ENCODE peak calls at places on chromosomes 5 and 9, in seven cellular contexts. Y is IMR-90, N is neuronal stem cell, H is H9, C is mesendoderm, O is trophoblast cell, X is mesenchymal stem cell. S is an unnamed sample.

GRCh38 chr9:113511047-113511521 is 47.6 kb downstream of the RGS3 start:
- DNase-seq in N (no peak), Y (no peak), O (no peak), X (no peak), H (no peak), C (no peak), S (no peak)

GRCh38 chr5:60196382-60197113 is 303.0 kb upstream of the PDE4D start:
- DNase-seq in N (no peak), C (peak), Y (peak), X (peak), H (no peak), O (peak), S (no peak)

GRCh38 chr9:1972672-1973071 is 42.5 kb upstream of the SMARCA2 start:
- DNase-seq in X (no peak), H (no peak), C (no peak), N (no peak), Y (no peak), O (no peak), S (no peak)

GRCh38 chr9:80175286-80175906 is 603.6 kb downstream of the TLE4 start:
- DNase-seq in C (peak), O (peak), Y (peak), X (peak), H (no peak), N (peak), S (no peak)

GRCh38 chr5:93162201-93162654 is 418.8 kb downstream of the NR2F1-AS1 start:
- DNase-seq in C (peak), N (peak), H (no peak), O (no peak), Y (no peak), X (peak), S (no peak)

GRCh38 chr5:1481266-1481998 is 36.2 kb upstream of the SLC6A3 start:
- DNase-seq in H (no peak), N (no peak), X (no peak), O (no peak), C (no peak), Y (no peak), S (no peak)

GRCh38 chr5:68465133-68465532 is 249.6 kb downstream of the PIK3R1 start:
- DNase-seq in H (no peak), Y (no peak), X (no peak), O (no peak), C (no peak), N (no peak), S (no peak)

GRCh38 chr5:81638471-81638870 is 112.4 kb downstream of the SSBP2 start:
- DNase-seq in O (no peak), N (no peak), X (no peak), H (no peak), C (no peak), Y (peak), S (no peak)

GRCh38 chr5:54404568-54404967 is 50.9 kb upstream of the HSPB3 start:
- DNase-seq in H (no peak), C (no peak), X (peak), Y (peak), N (no peak), O (no peak), S (no peak)

GRCh38 chr9:135992486-135993408 is 31.6 kb upstream of the UBAC1 start:
- DNase-seq in H (peak), O (peak), C (peak), N (peak), Y (peak), X (peak), S (no peak)

GRCh38 chr5:54457094-54457531 is 1.6 kb downstream of the HSPB3 start:
- DNase-seq in C (peak), Y (peak), H (no peak), N (no peak), X (peak), O (peak), S (no peak)

GRCh38 chr5:77627869-77628674 is 10.4 kb downstream of the OTP start:
- DNase-seq in C (peak), H (peak), O (no peak), X (no peak), N (no peak), Y (no peak), S (peak)

GRCh38 chr9:19925674-19926503 is 137.1 kb upstream of the SLC24A2 start:
- DNase-seq in X (peak), C (peak), Y (peak), N (peak), O (peak), H (peak), S (peak)

GRCh38 chr9:125568616-125569015 is 138.4 kb downstream of the MAPKAP1 start:
- DNase-seq in X (no peak), O (peak), C (no peak), H (no peak), Y (peak), N (no peak), S (no peak)

GRCh38 chr5:145825751-145826180 is 9.4 kb downstream of the PRELID2 start:
- DNase-seq in O (peak), C (peak), X (peak), H (no peak), N (peak), Y (peak), S (no peak)

GRCh38 chr9:16184964-16185646 is 632.3 kb downstream of the CCDC171 start:
- DNase-seq in H (no peak), N (no peak), X (no peak), Y (no peak), C (no peak), O (no peak), S (no peak)

GRCh38 chr5:134245101-134245604 is 19.3 kb upstream of the PPP2CA start:
- DNase-seq in H (peak), C (peak), O (peak), Y (peak), X (peak), N (no peak), S (no peak)

GRCh38 chr9:116358251-116358650 is 204.7 kb downstream of the PAPPA start:
- DNase-seq in O (peak), Y (no peak), N (no peak), X (no peak), C (no peak), H (no peak), S (no peak)

GRCh38 chr5:50325237-50325832 is 115.8 kb downstream of the EMB start:
- DNase-seq in X (peak), Y (peak), O (peak), H (no peak), C (peak), N (no peak), S (no peak)

GRCh38 chr9:127818574-127818973 is 15.9 kb downstream of the FPGS start:
- DNase-seq in X (no peak), C (no peak), H (no peak), N (no peak), Y (no peak), O (no peak), S (no peak)

GRCh38 chr5:169758886-169759285 is 121.8 kb downstream of the DOCK2 start:
- DNase-seq in C (no peak), Y (peak), O (peak), N (no peak), X (no peak), H (no peak), S (no peak)

GRCh38 chr9:96022445-96023031 is 147.0 kb downstream of the ERCC6L2 start:
- DNase-seq in O (no peak), H (peak), N (peak), C (peak), Y (no peak), X (no peak), S (peak)

GRCh38 chr5:179731791-179732411 is 721 bp upstream of the MAML1 start:
- DNase-seq in Y (peak), O (peak), X (peak), C (no peak), H (peak), N (no peak), S (peak)

GRCh38 chr5:148687427-148687826 is 33.1 kb upstream of the HTR4 start:
- DNase-seq in N (no peak), O (peak), Y (peak), H (peak), C (peak), X (peak), S (peak)

GRCh38 chr9:130939405-130939941 is 426 bp upstream of the FIBCD1 start:
- DNase-seq in O (no peak), Y (peak), N (no peak), C (peak), X (no peak), H (peak), S (peak)

GRCh38 chr5:2750758-2751464 is 566 bp downstream of the IRX2 start:
- DNase-seq in C (peak), O (peak), X (no peak), H (no peak), Y (no peak), N (no peak), S (no peak)

GRCh38 chr9:21096172-21096900 is 18.6 kb upstream of the IFNB1 start:
- DNase-seq in N (no peak), C (no peak), X (peak), H (no peak), O (peak), Y (peak), S (no peak)

GRCh38 chr9:5629312-5630037 is 568 bp downstream of the RIC1 start:
- DNase-seq in O (peak), Y (no peak), C (peak), H (peak), X (peak), N (peak), S (no peak)

GRCh38 chr9:107856633-107857032 is 367.1 kb upstream of the KLF4 start:
- DNase-seq in O (no peak), Y (no peak), N (no peak), C (peak), H (no peak), X (no peak), S (no peak)
- H2BK120ac ChIP-seq in O (no peak), Y (no peak), N (no peak), C (no peak), H (no peak), X (no peak), S (no peak)

DNA sequence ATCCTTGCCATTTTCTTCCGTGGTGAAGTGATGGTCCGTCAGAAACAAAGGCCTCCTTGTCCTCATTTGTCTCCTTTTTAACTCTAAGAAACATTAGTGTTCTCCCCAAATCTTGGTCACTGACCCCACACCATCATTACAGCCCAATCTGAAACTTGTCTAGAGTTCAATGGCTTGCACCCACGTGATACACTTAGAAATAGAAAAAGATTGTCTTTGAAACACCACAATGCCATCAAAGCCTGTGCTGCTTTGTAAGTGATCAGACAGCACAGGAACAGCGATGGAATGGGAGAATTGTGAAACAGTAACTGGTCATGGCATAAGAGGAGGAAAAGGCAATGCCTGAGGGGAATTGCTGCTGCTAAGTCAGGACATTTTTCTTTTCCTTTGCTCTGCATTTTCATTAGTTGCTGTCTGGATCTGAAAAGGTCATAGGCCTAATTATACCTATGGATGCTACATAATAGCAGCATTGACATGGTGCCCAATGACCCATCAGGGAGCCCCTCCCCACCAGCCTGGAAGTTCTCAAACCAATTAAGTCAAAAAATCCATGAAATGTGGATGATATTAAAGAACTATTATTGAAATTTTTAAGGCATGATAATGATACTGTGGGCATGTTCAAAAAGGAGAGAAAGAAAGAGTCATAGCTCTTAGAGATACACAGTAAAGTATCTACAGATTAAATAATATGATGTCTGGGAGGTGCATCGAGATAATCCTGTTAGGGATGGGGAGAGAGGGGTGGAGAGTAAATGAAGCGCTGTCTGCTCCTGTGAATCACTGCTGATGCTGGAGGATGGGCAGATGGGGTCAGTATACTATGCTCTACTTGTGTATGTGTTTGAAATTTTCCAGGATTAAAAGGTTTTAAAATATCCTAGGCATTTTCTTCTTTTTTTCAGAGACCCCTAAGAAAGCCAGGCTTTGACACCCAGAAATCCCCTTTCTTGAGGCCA is 83.6 kb downstream of the ENC1 start:
- DNase-seq in C (peak), O (peak), N (no peak), H (no peak), X (peak), Y (peak), S (no peak)
- H2BK120ac ChIP-seq in C (peak), O (peak), N (no peak), H (no peak), X (no peak), Y (no peak), S (no peak)

DNA sequence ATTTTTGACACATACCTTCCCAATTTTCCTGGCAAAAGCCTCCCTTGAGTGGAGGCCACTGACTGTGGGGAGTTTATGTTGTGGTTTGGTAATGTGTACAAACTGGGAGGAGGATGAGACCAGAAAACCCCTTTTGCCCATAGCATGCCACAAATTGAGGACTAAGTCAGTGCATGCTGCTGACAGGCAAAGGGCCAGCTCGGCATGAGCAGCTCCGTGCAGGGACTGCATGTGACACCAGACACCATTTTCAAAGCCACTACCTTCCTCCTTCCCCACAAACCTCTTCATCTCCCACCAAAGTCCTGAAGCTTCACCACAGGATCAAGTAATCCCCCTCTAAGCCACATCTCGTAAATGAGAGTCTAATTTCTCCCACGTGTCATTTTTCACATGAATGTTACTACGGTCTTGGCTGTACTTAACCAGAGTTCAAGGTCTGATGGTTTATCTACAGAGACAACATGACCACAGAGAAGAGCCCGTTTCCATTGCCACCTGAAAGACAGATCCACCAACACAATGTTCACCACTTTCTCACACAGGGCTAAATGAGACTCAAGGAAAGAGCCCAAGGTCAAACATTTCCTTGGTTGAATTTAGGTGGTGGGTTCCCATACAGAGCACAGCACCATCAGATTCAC is 106.5 kb downstream of the NFIB start:
- DNase-seq in H (no peak), C (no peak), X (no peak), Y (no peak), O (no peak), N (no peak), S (no peak)
- H2BK120ac ChIP-seq in H (no peak), C (no peak), X (no peak), Y (no peak), O (no peak), N (no peak), S (no peak)

GRCh38 chr5:130126748-130127147 is 222.5 kb downstream of the CHSY3 start:
- DNase-seq in H (no peak), C (no peak), N (no peak), Y (no peak), X (no peak), O (no peak), S (no peak)
- H2BK120ac ChIP-seq in H (no peak), C (no peak), N (no peak), Y (no peak), X (no peak), O (no peak), S (no peak)

DNA sequence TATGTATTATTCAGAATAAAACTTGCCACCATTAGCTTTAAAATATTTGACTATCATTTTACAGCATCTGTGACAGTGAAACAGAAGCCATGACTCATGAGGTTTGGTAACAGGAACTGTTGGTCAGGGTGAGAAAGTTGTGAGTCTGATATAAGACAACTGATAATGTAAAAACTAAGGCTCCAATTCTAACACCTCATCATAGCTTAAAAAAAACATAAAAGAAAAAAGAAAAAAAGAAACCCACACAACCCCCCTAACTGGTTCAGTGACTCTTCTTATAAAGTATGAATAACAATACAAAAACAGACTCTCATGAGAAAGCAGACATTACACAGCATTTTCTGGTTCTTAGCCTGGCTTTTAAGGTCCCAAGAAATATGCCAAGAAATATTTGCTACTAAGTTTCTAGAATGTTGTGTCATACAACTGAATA is 85.8 kb downstream of the MRPS27 start:
- DNase-seq in X (peak), H (no peak), C (peak), O (peak), Y (peak), N (no peak), S (no peak)
- H2BK120ac ChIP-seq in X (no peak), H (no peak), C (no peak), O (no peak), Y (no peak), N (no peak), S (no peak)